ENCODE peak calls at places on chromosomes 5 and 9, in seven cellular contexts. I is SK-N-SH, N is breast epithelium, W is MCF 10A, P is PC-3, Y is RWPE1, D is heart left ventricle. U is an unnamed sample.

GRCh38 chr9:17018540-17019196 is 116.2 kb upstream of the CNTLN start:
- DNase-seq in P (no peak), I (no peak), D (no peak), W (no peak), N (no peak), Y (no peak), U (peak; percentile 55)

GRCh38 chr9:37255944-37256862 is 135.8 kb downstream of the ZCCHC7 start:
- DNase-seq in I (no peak), D (no peak), Y (no peak), W (no peak), N (no peak), P (no peak), U (no peak)

GRCh38 chr9:12640866-12641636 is 52.1 kb upstream of the TYRP1 start:
- DNase-seq in N (no peak), W (no peak), P (no peak), Y (no peak), I (no peak), D (no peak), U (no peak)

GRCh38 chr9:127214421-127215265 is 49.9 kb upstream of the GARNL3 start:
- DNase-seq in I (peak; percentile 82), N (peak; percentile 45), D (no peak), W (peak; percentile 76), Y (peak; percentile 92), P (peak; percentile 78), U (peak; percentile 21)

GRCh38 chr5:107518219-107519015 is 152.3 kb downstream of the EFNA5 start:
- DNase-seq in Y (no peak), N (no peak), P (no peak), D (no peak), W (no peak), I (no peak), U (no peak)

GRCh38 chr5:113225259-113225658 is 209.5 kb downstream of the TSSK1B start:
- DNase-seq in Y (no peak), N (no peak), P (no peak), I (no peak), D (no peak), W (no peak), U (no peak)

GRCh38 chr5:141172381-141173204 is at the start of gene PCDHB7:
- DNase-seq in D (no peak), Y (no peak), W (peak; percentile 68), I (peak; percentile 49), P (no peak), N (no peak), U (no peak)

GRCh38 chr5:51651889-51652288 is 268.6 kb downstream of the ISL1 start:
- DNase-seq in I (no peak), D (no peak), N (no peak), P (peak; percentile 74), W (peak; percentile 11), Y (peak; percentile 81), U (peak; percentile 56)

GRCh38 chr5:159783731-159784247 is 132.5 kb upstream of the ADRA1B start:
- DNase-seq in P (no peak), Y (no peak), I (no peak), N (no peak), W (no peak), D (no peak), U (no peak)

GRCh38 chr5:61313960-61314681 is 17.9 kb upstream of the ZSWIM6 start:
- DNase-seq in N (no peak), D (no peak), Y (peak; percentile 89), I (no peak), P (peak; percentile 87), W (peak; percentile 84), U (peak; percentile 89)

GRCh38 chr5:60668715-60669304 is 31.2 kb downstream of the DEPDC1B start:
- DNase-seq in W (peak; percentile 58), P (peak; percentile 67), D (no peak), Y (peak; percentile 15), I (peak; percentile 22), N (no peak), U (no peak)

GRCh38 chr5:112417931-112418358 is 1.1 kb downstream of the EPB41L4A start:
- DNase-seq in N (peak; percentile 17), P (peak; percentile 9), W (peak; percentile 41), Y (peak; percentile 30), D (peak; percentile 71), I (peak; percentile 28), U (peak; percentile 59)

GRCh38 chr9:127918201-127919107 is 1.6 kb upstream of the ST6GALNAC4 start:
- DNase-seq in I (peak; percentile 55), D (no peak), Y (no peak), W (peak; percentile 82), P (peak; percentile 15), N (no peak), U (no peak)

GRCh38 chr5:108749130-108749861 is 1.6 kb downstream of the FER start:
- DNase-seq in Y (peak; percentile 87), W (peak; percentile 56), D (no peak), P (no peak), N (no peak), I (peak; percentile 85), U (peak; percentile 49)

GRCh38 chr5:1325870-1326546 is 18.9 kb downstream of the CLPTM1L start:
- DNase-seq in P (peak; percentile 40), D (no peak), Y (no peak), W (peak; percentile 47), I (no peak), N (no peak), U (no peak)

GRCh38 chr9:33393581-33393980 is 8.8 kb downstream of the AQP7 start:
- DNase-seq in N (peak; percentile 25), D (no peak), Y (no peak), I (no peak), P (no peak), W (no peak), U (no peak)

GRCh38 chr9:121577201-121577600 is 74.2 kb upstream of the DAB2IP start:
- DNase-seq in P (no peak), W (no peak), I (peak; percentile 66), N (no peak), D (peak; percentile 37), Y (no peak), U (no peak)

GRCh38 chr5:73596705-73597328 is 29.2 kb upstream of the ARHGEF28 start:
- DNase-seq in P (peak; percentile 62), Y (peak; percentile 44), I (peak; percentile 16), N (no peak), W (peak; percentile 63), D (no peak), U (no peak)

GRCh38 chr5:159515909-159516415 is 185.7 kb upstream of the IL12B start:
- DNase-seq in I (peak; percentile 30), D (peak; percentile 27), N (peak; percentile 41), Y (peak; percentile 80), W (peak; percentile 88), P (peak; percentile 75), U (peak; percentile 48)

GRCh38 chr5:65961644-65962043 is 35.3 kb downstream of the ERBIN start:
- DNase-seq in P (peak; percentile 8), D (no peak), N (no peak), W (peak; percentile 38), I (no peak), Y (peak; percentile 50), U (no peak)

GRCh38 chr5:92911293-92911692 is 669.7 kb downstream of the NR2F1-AS1 start:
- DNase-seq in N (no peak), D (no peak), P (no peak), W (no peak), Y (no peak), I (no peak), U (no peak)

GRCh38 chr9:126804198-126804695 is 593 bp upstream of the ZBTB43 start:
- DNase-seq in N (no peak), D (peak; percentile 14), Y (no peak), P (no peak), I (no peak), W (no peak), U (no peak)

GRCh38 chr5:82406200-82406773 is 128.1 kb upstream of the RPS23 start:
- DNase-seq in I (no peak), N (no peak), W (peak; percentile 99), D (no peak), Y (peak; percentile 95), P (peak; percentile 93), U (peak; percentile 99)

GRCh38 chr9:130845901-130846381 is 10.9 kb downstream of the ABL1 start:
- DNase-seq in N (no peak), I (peak; percentile 32), P (peak; percentile 15), W (peak; percentile 52), Y (peak; percentile 56), D (peak; percentile 59), U (peak; percentile 52)

DNA sequence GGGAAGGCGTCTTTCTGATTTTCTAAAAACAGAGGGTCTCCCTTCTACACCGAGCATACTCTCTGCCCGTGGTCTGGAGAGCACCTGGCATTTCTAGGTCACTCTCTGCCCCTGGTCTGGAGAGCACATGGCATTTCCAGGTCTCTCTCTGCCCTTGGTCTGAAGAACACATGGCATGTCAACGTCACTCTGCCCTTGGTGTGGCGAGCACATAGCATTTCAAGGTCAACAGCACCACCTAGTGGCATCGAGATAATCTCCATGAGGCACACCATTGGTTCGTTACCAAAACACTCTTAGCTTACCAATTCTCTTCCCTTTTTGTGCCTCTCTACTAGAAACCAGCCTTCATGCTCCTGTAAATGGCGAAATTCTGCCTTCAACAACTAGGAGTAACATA is 616.5 kb upstream of the NUDT12 start:
- DNase-seq in Y (peak; percentile 34), N (no peak), D (no peak), I (peak; percentile 3), W (peak; percentile 64), P (peak; percentile 91), U (no peak)
- TF ChIP-seq CTCF in Y (peak; percentile 58), N (peak; percentile 29), D (peak; percentile 11), I (peak; percentile 61), W (peak; percentile 60), P (peak; percentile 86), U (peak; percentile 79)

GRCh38 chr5:180296778-180297177 is 4.9 kb upstream of the MAPK9 start:
- DNase-seq in N (no peak), Y (no peak), P (no peak), I (no peak), W (no peak), D (no peak), U (no peak)
- TF ChIP-seq CTCF in N (no peak), Y (no peak), P (no peak), I (no peak), W (no peak), D (no peak), U (no peak)

GRCh38 chr5:13378073-13378472 is 566.4 kb downstream of the DNAH5 start:
- DNase-seq in P (peak; percentile 97), Y (no peak), N (no peak), I (no peak), D (no peak), W (no peak), U (peak; percentile 28)
- TF ChIP-seq CTCF in P (no peak), Y (no peak), N (no peak), I (no peak), D (no peak), W (no peak), U (no peak)

GRCh38 chr5:94154672-94155071 is 413.3 kb upstream of the POU5F2 start:
- DNase-seq in W (no peak), D (no peak), Y (no peak), N (no peak), I (no peak), P (no peak), U (no peak)

GRCh38 chr5:94153736-94154450 is 412.5 kb upstream of the POU5F2 start:
- DNase-seq in Y (no peak), N (no peak), D (no peak), P (no peak), I (no peak), W (peak; percentile 42), U (no peak)

GRCh38 chr5:94157704-94158608 is 416.6 kb upstream of the POU5F2 start:
- DNase-seq in I (no peak), P (no peak), W (no peak), N (no peak), D (no peak), Y (no peak), U (no peak)

DNA sequence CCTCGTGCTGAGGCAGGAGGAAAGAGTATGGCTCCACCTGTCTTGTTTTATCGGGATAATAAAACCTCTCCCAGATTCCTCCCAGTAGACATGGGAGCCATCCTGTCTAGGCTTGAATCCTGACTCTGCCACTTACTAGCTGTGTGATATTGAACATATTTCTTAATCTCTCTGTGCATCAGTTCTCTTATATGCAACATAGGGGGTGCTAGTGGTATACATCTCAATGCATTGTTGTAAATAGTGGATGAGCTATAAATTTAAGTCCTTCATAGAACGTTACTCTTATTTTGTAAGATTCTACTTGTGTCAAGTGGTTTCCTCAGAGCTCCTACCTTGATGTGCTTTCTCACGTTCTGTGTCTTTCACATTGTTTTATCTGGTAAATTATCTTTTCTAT is 417.7 kb upstream of the POU5F2 start:
- DNase-seq in N (no peak), Y (no peak), I (no peak), W (peak; percentile 2), P (no peak), D (no peak), U (no peak)
- TF ChIP-seq CTCF in N (no peak), Y (no peak), I (peak; percentile 18), W (no peak), P (peak; percentile 47), D (no peak), U (peak; percentile 51)